ENCODE peak calls at places on chromosomes 2 and 18, in nine cellular contexts. D is endodermal cell, C is caudate nucleus, F is psoas muscle, H is IMR-90, X is PC-3, Y is Peyer's patch, M is cardiac muscle cell, Z is kidney. J is an unnamed sample.

GRCh38 chr2:45721150-45721549 is 69.7 kb downstream of the PRKCE start:
- DNase-seq in D (no peak), C (no peak), F (no peak), H (no peak), X (no peak), Y (no peak), M (no peak), Z (no peak), J (no peak)

GRCh38 chr2:199455533-199456382 is 2.0 kb downstream of the SATB2 start:
- DNase-seq in D (peak; percentile 93), C (no peak), F (peak; percentile 27), H (peak; percentile 31), X (peak; percentile 43), Y (peak; percentile 90), M (peak; percentile 59), Z (peak; percentile 84), J (no peak)

GRCh38 chr18:63440219-63440618 is 17.9 kb upstream of the VPS4B start:
- DNase-seq in D (no peak), C (no peak), F (peak; percentile 70), H (peak; percentile 11), X (peak; percentile 62), Y (no peak), M (no peak), Z (no peak), J (no peak)

GRCh38 chr2:84781942-84782716 is 98.8 kb downstream of the TRABD2A start:
- DNase-seq in D (no peak), C (no peak), F (no peak), H (peak; percentile 15), X (peak; percentile 66), Y (peak; percentile 61), M (no peak), Z (no peak), J (peak; percentile 40)

GRCh38 chr2:110804915-110805314 is 72.5 kb downstream of the ACOXL start:
- DNase-seq in D (no peak), C (no peak), F (no peak), H (no peak), X (no peak), Y (no peak), M (no peak), Z (no peak), J (no peak)

GRCh38 chr18:9536354-9537152 is 61.2 kb downstream of the RALBP1 start:
- DNase-seq in D (no peak), C (no peak), F (no peak), H (peak; percentile 61), X (peak; percentile 84), Y (no peak), M (no peak), Z (peak; percentile 66), J (no peak)

GRCh38 chr2:37020887-37021796 is 54.8 kb upstream of the STRN start:
- DNase-seq in D (no peak), C (no peak), F (no peak), H (peak; percentile 39), X (no peak), Y (no peak), M (no peak), Z (no peak), J (no peak)

GRCh38 chr2:37669500-37669899 is 1.9 kb downstream of the CDC42EP3 start:
- DNase-seq in D (no peak), C (no peak), F (no peak), H (no peak), X (no peak), Y (no peak), M (no peak), Z (no peak), J (no peak)

GRCh38 chr2:22375094-22375493 is 1009.9 kb upstream of the KLHL29 start:
- DNase-seq in D (peak; percentile 86), C (no peak), F (no peak), H (no peak), X (no peak), Y (no peak), M (no peak), Z (no peak), J (no peak)

GRCh38 chr18:41756141-41756540 is 198.9 kb upstream of the PIK3C3 start:
- DNase-seq in D (no peak), C (no peak), F (no peak), H (no peak), X (no peak), Y (no peak), M (no peak), Z (no peak), J (no peak)

GRCh38 chr2:15968280-15969178 is 28.2 kb downstream of the MYCN start:
- DNase-seq in D (peak; percentile 49), C (no peak), F (no peak), H (no peak), X (no peak), Y (no peak), M (no peak), Z (no peak), J (no peak)

GRCh38 chr2:108944601-108945241 is 44.3 kb downstream of the EDAR start:
- DNase-seq in D (peak; percentile 87), C (no peak), F (no peak), H (peak; percentile 4), X (no peak), Y (peak; percentile 46), M (no peak), Z (peak; percentile 69), J (no peak)

GRCh38 chr2:148719941-148720436 is 75.4 kb downstream of the EPC2 start:
- DNase-seq in D (peak; percentile 53), C (no peak), F (no peak), H (no peak), X (no peak), Y (no peak), M (no peak), Z (no peak), J (no peak)

GRCh38 chr2:171013851-171014250 is 84.8 kb downstream of the GORASP2 start:
- DNase-seq in D (no peak), C (no peak), F (no peak), H (no peak), X (no peak), Y (no peak), M (no peak), Z (no peak), J (no peak)

GRCh38 chr18:75070235-75070624 is 138.7 kb downstream of the PTGR3 start:
- DNase-seq in D (peak; percentile 33), C (no peak), F (no peak), H (no peak), X (no peak), Y (no peak), M (no peak), Z (no peak), J (no peak)

GRCh38 chr18:75071484-75071785 is 137.5 kb downstream of the PTGR3 start:
- DNase-seq in D (peak; percentile 46), C (no peak), F (no peak), H (no peak), X (no peak), Y (no peak), M (no peak), Z (peak; percentile 78), J (no peak)

GRCh38 chr18:75072672-75073371 is 136.1 kb downstream of the PTGR3 start:
- DNase-seq in D (peak; percentile 35), C (no peak), F (no peak), H (no peak), X (no peak), Y (peak; percentile 40), M (no peak), Z (peak; percentile 61), J (no peak)

GRCh38 chr18:75071866-75072671 is 136.9 kb downstream of the PTGR3 start:
- DNase-seq in D (no peak), C (no peak), F (no peak), H (no peak), X (no peak), Y (no peak), M (no peak), Z (peak; percentile 31), J (no peak)

GRCh38 chr18:75070625-75071483 is 138.1 kb downstream of the PTGR3 start:
- DNase-seq in D (peak; percentile 56), C (no peak), F (no peak), H (peak; percentile 90), X (peak; percentile 95), Y (peak; percentile 55), M (no peak), Z (peak; percentile 74), J (peak; percentile 88)
- H3K27ac ChIP-seq in D (no peak overlapping the region), C (peak overlapping the region; percentile 14), F (peak overlapping the region; percentile 72), H (peak overlapping the region; percentile 28), X (peak overlapping the region; percentile 87), Y (peak overlapping the region; percentile 74), M (no peak overlapping the region), Z (peak overlapping the region; percentile 20), J (peak overlapping the region; percentile 73)

DNA sequence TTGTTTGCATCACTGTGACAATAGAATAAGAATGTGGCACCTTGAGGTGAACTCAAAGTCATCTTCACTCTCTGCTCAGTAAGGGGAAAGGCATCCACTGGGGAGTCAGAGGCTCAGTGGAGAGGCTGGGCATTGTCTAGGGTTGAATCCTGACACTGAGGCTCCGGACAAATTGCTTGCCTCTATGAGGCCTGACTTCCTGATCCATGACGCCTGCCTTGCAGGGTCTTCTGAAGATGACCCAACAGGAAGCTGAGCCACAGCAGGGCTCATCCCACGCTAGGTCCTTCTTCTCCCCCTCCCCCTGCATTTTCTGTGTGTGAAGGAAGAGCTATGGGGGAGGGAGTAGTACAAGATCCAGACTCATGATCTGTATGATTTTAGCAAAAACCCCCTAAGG is 265.1 kb downstream of the SH3BP4 start:
- DNase-seq in D (no peak), C (no peak), F (no peak), H (peak; percentile 4), X (no peak), Y (no peak), M (no peak), Z (no peak), J (no peak)
- H3K27ac ChIP-seq in D (no peak overlapping the region), C (no peak overlapping the region), F (no peak overlapping the region), H (no peak overlapping the region), X (no peak overlapping the region), Y (no peak overlapping the region), M (no peak overlapping the region), Z (no peak overlapping the region), J (no peak overlapping the region)

GRCh38 chr2:142188562-142188961 is 57.7 kb upstream of the LRP1B start:
- DNase-seq in D (no peak), C (no peak), F (no peak), H (peak; percentile 22), X (no peak), Y (no peak), M (no peak), Z (no peak), J (no peak)

GRCh38 chr2:142189506-142189905 is 58.7 kb upstream of the LRP1B start:
- DNase-seq in D (no peak), C (no peak), F (no peak), H (peak; percentile 30), X (peak; percentile 52), Y (no peak), M (no peak), Z (no peak), J (no peak)

DNA sequence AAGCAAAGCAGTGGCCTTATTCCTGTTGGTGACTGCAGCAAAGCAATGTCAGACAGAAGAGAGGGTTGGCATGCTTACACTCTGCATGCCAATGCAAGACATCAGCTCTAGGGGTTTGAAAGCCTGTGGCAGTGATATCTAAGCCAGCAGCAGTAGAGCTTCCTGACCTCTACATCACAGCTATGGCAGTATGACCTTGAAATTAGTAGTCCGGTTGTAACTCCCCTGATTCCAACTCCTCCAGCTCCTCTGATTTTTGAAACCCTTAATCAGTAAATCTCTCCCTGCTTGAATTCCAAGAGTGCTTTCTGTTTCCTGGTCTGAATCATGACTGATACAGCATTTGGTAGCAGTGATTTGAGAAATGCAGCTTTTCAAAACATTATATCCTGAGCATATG is 60.0 kb upstream of the LRP1B start:
- DNase-seq in D (peak; percentile 44), C (no peak), F (no peak), H (peak; percentile 21), X (peak; percentile 15), Y (no peak), M (peak; percentile 31), Z (no peak), J (no peak)
- H3K27ac ChIP-seq in D (no peak overlapping the region), C (no peak overlapping the region), F (no peak overlapping the region), H (no peak overlapping the region), X (no peak overlapping the region), Y (no peak overlapping the region), M (no peak overlapping the region), Z (no peak overlapping the region), J (peak overlapping the region; percentile 19)

GRCh38 chr2:178844690-178845089 is 37.5 kb upstream of the TTN start:
- DNase-seq in D (no peak), C (no peak), F (no peak), H (no peak), X (no peak), Y (no peak), M (no peak), Z (no peak), J (no peak)
- H3K27ac ChIP-seq in D (no peak overlapping the region), C (no peak overlapping the region), F (peak overlapping the region; percentile 81), H (no peak overlapping the region), X (no peak overlapping the region), Y (no peak overlapping the region), M (peak overlapping the region; percentile 64), Z (no peak overlapping the region), J (no peak overlapping the region)